ENCODE peak calls at places on chromosomes 7 and 10, in ten cellular contexts. One of them, this sample, is unnamed.
A peak's percentile ranks its signal among the peaks of the same experiment; 100 is the strongest.

GRCh38 chr7:92720604-92721350 is 115.6 kb downstream of the CDK6 start:
- DNase-seq in adipocyte: no peak
- DNase-seq in HCT116: no peak
- DNase-seq in heart left ventricle: no peak
- DNase-seq in SK-N-SH: no peak
- DNase-seq in uterus: no peak
- DNase-seq in transverse colon: no peak
- DNase-seq in right atrium auricular region: no peak
- DNase-seq in upper lobe of left lung: no peak
- DNase-seq in PC-9: no peak
- DNase-seq in this sample: no peak

GRCh38 chr7:68724965-68725364 is 873.3 kb upstream of the AUTS2 start:
- DNase-seq in upper lobe of left lung: no peak
- DNase-seq in transverse colon: no peak
- DNase-seq in HCT116: no peak
- DNase-seq in heart left ventricle: no peak
- DNase-seq in uterus: no peak
- DNase-seq in right atrium auricular region: no peak
- DNase-seq in SK-N-SH: no peak
- DNase-seq in adipocyte: no peak
- DNase-seq in PC-9: no peak
- DNase-seq in this sample: no peak

GRCh38 chr10:33288127-33288526 is 46.3 kb downstream of the NRP1 start:
- DNase-seq in right atrium auricular region: no peak
- DNase-seq in SK-N-SH: no peak
- DNase-seq in transverse colon: no peak
- DNase-seq in heart left ventricle: no peak
- DNase-seq in HCT116: no peak
- DNase-seq in PC-9: no peak
- DNase-seq in upper lobe of left lung: no peak
- DNase-seq in uterus: no peak
- DNase-seq in adipocyte: no peak
- DNase-seq in this sample: no peak

GRCh38 chr7:20197837-20198236 is 19.3 kb downstream of the MACC1 start:
- DNase-seq in right atrium auricular region: no peak
- DNase-seq in uterus: no peak
- DNase-seq in upper lobe of left lung: no peak
- DNase-seq in PC-9: no peak
- DNase-seq in HCT116: peak; percentile 28
- DNase-seq in SK-N-SH: peak; percentile 34
- DNase-seq in adipocyte: no peak
- DNase-seq in transverse colon: no peak
- DNase-seq in heart left ventricle: no peak
- DNase-seq in this sample: peak; percentile 46

GRCh38 chr7:39720586-39720985 is 97.2 kb downstream of the RALA start:
- DNase-seq in uterus: no peak
- DNase-seq in upper lobe of left lung: peak; percentile 69
- DNase-seq in HCT116: no peak
- DNase-seq in right atrium auricular region: no peak
- DNase-seq in SK-N-SH: no peak
- DNase-seq in adipocyte: no peak
- DNase-seq in transverse colon: peak; percentile 70
- DNase-seq in heart left ventricle: no peak
- DNase-seq in PC-9: peak; percentile 78
- DNase-seq in this sample: no peak

GRCh38 chr10:129098517-129098916 is 368.5 kb upstream of the MGMT start:
- DNase-seq in uterus: no peak
- DNase-seq in upper lobe of left lung: no peak
- DNase-seq in transverse colon: no peak
- DNase-seq in SK-N-SH: no peak
- DNase-seq in right atrium auricular region: peak; percentile 47
- DNase-seq in PC-9: no peak
- DNase-seq in HCT116: no peak
- DNase-seq in adipocyte: no peak
- DNase-seq in heart left ventricle: no peak
- DNase-seq in this sample: no peak

GRCh38 chr7:98223351-98223897 is 12.2 kb downstream of the BHLHA15 start:
- DNase-seq in transverse colon: no peak
- DNase-seq in heart left ventricle: no peak
- DNase-seq in upper lobe of left lung: no peak
- DNase-seq in right atrium auricular region: no peak
- DNase-seq in uterus: no peak
- DNase-seq in adipocyte: no peak
- DNase-seq in PC-9: no peak
- DNase-seq in SK-N-SH: no peak
- DNase-seq in HCT116: no peak
- DNase-seq in this sample: no peak

GRCh38 chr7:155228459-155228845 is 69.2 kb upstream of the INSIG1 start:
- DNase-seq in PC-9: no peak
- DNase-seq in SK-N-SH: no peak
- DNase-seq in uterus: no peak
- DNase-seq in adipocyte: no peak
- DNase-seq in heart left ventricle: no peak
- DNase-seq in transverse colon: no peak
- DNase-seq in upper lobe of left lung: no peak
- DNase-seq in HCT116: no peak
- DNase-seq in right atrium auricular region: no peak
- DNase-seq in this sample: no peak

GRCh38 chr10:73648252-73648651 is 7.0 kb upstream of the MYOZ1 start:
- DNase-seq in adipocyte: no peak
- DNase-seq in SK-N-SH: peak; percentile 70
- DNase-seq in PC-9: no peak
- DNase-seq in heart left ventricle: peak; percentile 48
- DNase-seq in transverse colon: no peak
- DNase-seq in HCT116: no peak
- DNase-seq in right atrium auricular region: peak; percentile 62
- DNase-seq in upper lobe of left lung: no peak
- DNase-seq in uterus: no peak
- DNase-seq in this sample: peak; percentile 20

GRCh38 chr7:50721160-50721559 is 61.5 kb downstream of the GRB10 start:
- DNase-seq in HCT116: no peak
- DNase-seq in right atrium auricular region: no peak
- DNase-seq in SK-N-SH: no peak
- DNase-seq in heart left ventricle: no peak
- DNase-seq in upper lobe of left lung: no peak
- DNase-seq in transverse colon: no peak
- DNase-seq in uterus: no peak
- DNase-seq in PC-9: no peak
- DNase-seq in adipocyte: no peak
- DNase-seq in this sample: no peak

GRCh38 chr10:23338155-23338828 is 6.3 kb downstream of the C10orf67 start:
- DNase-seq in PC-9: peak; percentile 64
- DNase-seq in SK-N-SH: no peak
- DNase-seq in upper lobe of left lung: no peak
- DNase-seq in adipocyte: no peak
- DNase-seq in right atrium auricular region: no peak
- DNase-seq in HCT116: peak; percentile 27
- DNase-seq in transverse colon: no peak
- DNase-seq in heart left ventricle: no peak
- DNase-seq in uterus: no peak
- DNase-seq in this sample: no peak

GRCh38 chr10:132098539-132099421 is 33.0 kb downstream of the JAKMIP3 start:
- DNase-seq in transverse colon: no peak
- DNase-seq in uterus: no peak
- DNase-seq in upper lobe of left lung: peak; percentile 19
- DNase-seq in right atrium auricular region: peak; percentile 36
- DNase-seq in heart left ventricle: no peak
- DNase-seq in PC-9: no peak
- DNase-seq in HCT116: no peak
- DNase-seq in SK-N-SH: no peak
- DNase-seq in adipocyte: no peak
- DNase-seq in this sample: no peak

GRCh38 chr10:31929260-31929985 is 792 bp upstream of the ARHGAP12 start:
- DNase-seq in SK-N-SH: no peak
- DNase-seq in upper lobe of left lung: peak; percentile 77
- DNase-seq in PC-9: peak; percentile 57
- DNase-seq in adipocyte: peak; percentile 61
- DNase-seq in uterus: peak; percentile 47
- DNase-seq in right atrium auricular region: peak; percentile 85
- DNase-seq in HCT116: no peak
- DNase-seq in transverse colon: peak; percentile 77
- DNase-seq in heart left ventricle: peak; percentile 53
- DNase-seq in this sample: peak; percentile 11

DNA sequence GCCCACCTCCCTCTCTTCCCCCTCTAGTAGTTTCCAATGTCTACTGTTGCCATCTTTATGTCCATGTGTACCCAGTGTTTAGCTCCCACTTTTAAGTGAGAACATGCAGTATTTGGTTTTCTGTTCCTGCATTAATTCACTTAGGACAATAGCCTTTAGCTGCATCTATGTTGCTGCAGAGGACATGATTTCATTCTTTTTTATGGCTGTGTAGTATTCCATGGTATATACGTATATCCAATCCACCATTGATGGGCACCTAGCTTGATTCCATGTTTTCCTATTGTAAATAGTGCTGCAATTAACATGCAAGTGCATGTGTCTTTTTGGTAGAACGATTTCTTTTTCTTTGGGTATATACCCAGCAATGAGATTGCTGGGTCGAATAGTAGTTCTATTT is 170.4 kb downstream of the NOC3L start:
- DNase-seq in PC-9: no peak
- DNase-seq in SK-N-SH: no peak
- DNase-seq in adipocyte: no peak
- DNase-seq in right atrium auricular region: no peak
- DNase-seq in transverse colon: no peak
- DNase-seq in upper lobe of left lung: no peak
- DNase-seq in heart left ventricle: no peak
- DNase-seq in HCT116: no peak
- DNase-seq in uterus: no peak
- DNase-seq in this sample: no peak
- H3K4me1 ChIP-seq in PC-9: no peaks in the 10 kb centered on the region
- H3K4me1 ChIP-seq in SK-N-SH: peaks cover 10% of the 10 kb centered on the region
- H3K4me1 ChIP-seq in adipocyte: peaks cover 26% of the 10 kb centered on the region
- H3K4me1 ChIP-seq in right atrium auricular region: peaks cover 4% of the 10 kb centered on the region
- H3K4me1 ChIP-seq in transverse colon: no peaks in the 10 kb centered on the region
- H3K4me1 ChIP-seq in upper lobe of left lung: no peaks in the 10 kb centered on the region
- H3K4me1 ChIP-seq in heart left ventricle: no peaks in the 10 kb centered on the region
- H3K4me1 ChIP-seq in HCT116: no peaks in the 10 kb centered on the region
- H3K4me1 ChIP-seq in uterus: peaks cover 6% of the 10 kb centered on the region
- H3K4me1 ChIP-seq in this sample: peaks cover 2% of the 10 kb centered on the region

GRCh38 chr10:105044902-105045301 is 403.8 kb downstream of the SORCS3 start:
- DNase-seq in HCT116: no peak
- DNase-seq in upper lobe of left lung: no peak
- DNase-seq in SK-N-SH: no peak
- DNase-seq in adipocyte: no peak
- DNase-seq in PC-9: no peak
- DNase-seq in transverse colon: no peak
- DNase-seq in heart left ventricle: no peak
- DNase-seq in right atrium auricular region: no peak
- DNase-seq in uterus: no peak
- DNase-seq in this sample: no peak

GRCh38 chr10:105037029-105037428 is 395.9 kb downstream of the SORCS3 start:
- DNase-seq in right atrium auricular region: no peak
- DNase-seq in transverse colon: no peak
- DNase-seq in SK-N-SH: no peak
- DNase-seq in upper lobe of left lung: no peak
- DNase-seq in PC-9: no peak
- DNase-seq in HCT116: no peak
- DNase-seq in heart left ventricle: no peak
- DNase-seq in uterus: no peak
- DNase-seq in adipocyte: no peak
- DNase-seq in this sample: no peak

GRCh38 chr10:105042906-105043552 is 401.9 kb downstream of the SORCS3 start:
- DNase-seq in SK-N-SH: no peak
- DNase-seq in HCT116: no peak
- DNase-seq in uterus: no peak
- DNase-seq in PC-9: no peak
- DNase-seq in adipocyte: no peak
- DNase-seq in heart left ventricle: no peak
- DNase-seq in right atrium auricular region: no peak
- DNase-seq in transverse colon: no peak
- DNase-seq in upper lobe of left lung: no peak
- DNase-seq in this sample: no peak

GRCh38 chr10:105041956-105042355 is 400.9 kb downstream of the SORCS3 start:
- DNase-seq in upper lobe of left lung: no peak
- DNase-seq in transverse colon: no peak
- DNase-seq in SK-N-SH: no peak
- DNase-seq in adipocyte: no peak
- DNase-seq in HCT116: no peak
- DNase-seq in PC-9: no peak
- DNase-seq in uterus: no peak
- DNase-seq in right atrium auricular region: no peak
- DNase-seq in heart left ventricle: no peak
- DNase-seq in this sample: no peak
- H3K4me3 ChIP-seq in upper lobe of left lung: no peak overlapping the region
- H3K4me3 ChIP-seq in transverse colon: no peak overlapping the region
- H3K4me3 ChIP-seq in SK-N-SH: no peak overlapping the region
- H3K4me3 ChIP-seq in adipocyte: no peak overlapping the region
- H3K4me3 ChIP-seq in HCT116: no peak overlapping the region
- H3K4me3 ChIP-seq in PC-9: no peak overlapping the region
- H3K4me3 ChIP-seq in uterus: no peak overlapping the region
- H3K4me3 ChIP-seq in right atrium auricular region: no peak overlapping the region
- H3K4me3 ChIP-seq in heart left ventricle: no peak overlapping the region
- H3K4me3 ChIP-seq in this sample: no peak overlapping the region

DNA sequence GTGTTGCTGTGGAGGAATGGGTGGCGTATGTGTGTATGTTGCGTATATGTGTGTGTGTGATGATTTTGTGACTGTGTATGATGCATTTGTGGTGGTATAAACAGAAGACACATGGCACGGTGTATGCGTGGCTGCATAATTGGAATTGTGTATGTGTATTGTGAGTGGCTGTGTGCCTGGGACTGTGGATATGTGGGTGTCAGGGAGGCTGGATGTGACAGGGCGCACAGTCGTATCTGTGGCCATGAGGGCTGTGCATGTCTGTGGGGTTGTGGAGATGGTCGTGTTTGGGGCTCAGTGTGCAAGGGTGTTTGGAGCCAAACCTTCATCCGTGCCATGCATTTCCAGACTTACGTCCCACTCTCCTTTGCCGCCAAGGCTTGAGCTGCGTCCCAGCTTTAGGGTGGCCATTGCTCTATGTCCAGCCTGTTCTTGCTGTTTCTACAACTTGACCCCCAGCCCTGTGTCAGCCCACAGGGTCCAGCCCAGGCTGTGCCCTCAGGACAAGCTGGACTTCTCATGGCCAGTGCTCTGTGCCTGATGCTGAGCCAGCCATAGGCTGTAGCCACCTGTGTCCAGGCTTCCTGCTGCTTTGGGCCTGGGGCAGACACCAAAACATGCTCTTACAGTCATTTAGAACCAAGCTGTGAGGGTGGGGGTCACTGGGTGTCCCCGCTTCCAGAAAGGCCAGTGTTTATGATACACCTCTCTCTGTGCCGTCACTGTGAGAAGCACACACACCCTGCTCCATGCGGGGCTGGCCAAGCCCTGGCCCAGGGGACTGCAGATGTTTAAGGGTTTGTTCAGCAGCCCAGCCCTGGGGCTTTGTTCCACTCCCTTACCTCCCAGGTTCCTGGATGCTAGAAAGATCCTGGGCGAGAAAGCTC is 127.6 kb downstream of the NEURL1 start:
- DNase-seq in heart left ventricle: no peak
- DNase-seq in PC-9: no peak
- DNase-seq in uterus: no peak
- DNase-seq in SK-N-SH: no peak
- DNase-seq in upper lobe of left lung: no peak
- DNase-seq in adipocyte: no peak
- DNase-seq in right atrium auricular region: no peak
- DNase-seq in transverse colon: no peak
- DNase-seq in HCT116: no peak
- DNase-seq in this sample: no peak
- H3K4me1 ChIP-seq in heart left ventricle: peaks cover 60% of the 10 kb centered on the region
- H3K4me1 ChIP-seq in PC-9: no peaks in the 10 kb centered on the region
- H3K4me1 ChIP-seq in uterus: peaks cover 14% of the 10 kb centered on the region
- H3K4me1 ChIP-seq in SK-N-SH: peaks cover 94% of the 10 kb centered on the region
- H3K4me1 ChIP-seq in upper lobe of left lung: peaks cover 14% of the 10 kb centered on the region
- H3K4me1 ChIP-seq in adipocyte: peaks cover 67% of the 10 kb centered on the region
- H3K4me1 ChIP-seq in right atrium auricular region: peaks cover 63% of the 10 kb centered on the region
- H3K4me1 ChIP-seq in transverse colon: peaks cover 22% of the 10 kb centered on the region
- H3K4me1 ChIP-seq in HCT116: no peaks in the 10 kb centered on the region
- H3K4me1 ChIP-seq in this sample: peaks cover 22% of the 10 kb centered on the region

GRCh38 chr10:28722065-28722803 is 44.9 kb downstream of the BAMBI start:
- DNase-seq in adipocyte: peak; percentile 68
- DNase-seq in right atrium auricular region: peak; percentile 64
- DNase-seq in heart left ventricle: peak; percentile 25
- DNase-seq in PC-9: no peak
- DNase-seq in HCT116: no peak
- DNase-seq in SK-N-SH: peak; percentile 71
- DNase-seq in transverse colon: peak; percentile 8
- DNase-seq in uterus: peak; percentile 57
- DNase-seq in upper lobe of left lung: no peak
- DNase-seq in this sample: peak; percentile 45
- H3K4me3 ChIP-seq in adipocyte: peak overlapping the region; percentile 80
- H3K4me3 ChIP-seq in right atrium auricular region: peak overlapping the region; percentile 49
- H3K4me3 ChIP-seq in heart left ventricle: peak overlapping the region; percentile 38
- H3K4me3 ChIP-seq in PC-9: no peak overlapping the region
- H3K4me3 ChIP-seq in HCT116: no peak overlapping the region
- H3K4me3 ChIP-seq in SK-N-SH: peak overlapping the region; percentile 57
- H3K4me3 ChIP-seq in transverse colon: peak overlapping the region; percentile 39
- H3K4me3 ChIP-seq in uterus: peak overlapping the region; percentile 29
- H3K4me3 ChIP-seq in upper lobe of left lung: peak overlapping the region; percentile 40
- H3K4me3 ChIP-seq in this sample: peak overlapping the region; percentile 70

This sample was measured in BE2C.